ENCODE peak calls at places on chromosomes 16 and 17, in six cellular contexts. One of them, this sample, is unnamed.

GRCh38 chr16:29745126-29745852 is 501 bp downstream of the C16orf54 start:
- DNase-seq in GM12865: peak
- DNase-seq in AG04449: no peak
- DNase-seq in uterus: no peak
- DNase-seq in adrenal gland: no peak
- DNase-seq in mammary epithelial cell: no peak
- DNase-seq in this sample: peak

GRCh38 chr17:75404739-75405364 is 626 bp downstream of the GRB2 start:
- DNase-seq in GM12865: peak
- DNase-seq in AG04449: no peak
- DNase-seq in mammary epithelial cell: peak
- DNase-seq in uterus: peak
- DNase-seq in adrenal gland: peak
- DNase-seq in this sample: no peak

GRCh38 chr17:52157161-52157560 is 1.4 kb downstream of the CA10 start:
- DNase-seq in GM12865: no peak
- DNase-seq in AG04449: no peak
- DNase-seq in uterus: no peak
- DNase-seq in mammary epithelial cell: no peak
- DNase-seq in adrenal gland: no peak
- DNase-seq in this sample: no peak

GRCh38 chr16:85269165-85269564 is 156.9 kb upstream of the CIBAR2 start:
- DNase-seq in GM12865: no peak
- DNase-seq in adrenal gland: no peak
- DNase-seq in AG04449: no peak
- DNase-seq in mammary epithelial cell: no peak
- DNase-seq in uterus: no peak
- DNase-seq in this sample: no peak

GRCh38 chr17:39271546-39271945 is 45.8 kb upstream of the STAC2 start:
- DNase-seq in GM12865: no peak
- DNase-seq in AG04449: peak
- DNase-seq in uterus: no peak
- DNase-seq in adrenal gland: no peak
- DNase-seq in mammary epithelial cell: no peak
- DNase-seq in this sample: no peak

GRCh38 chr16:48321307-48322036 is 63.7 kb downstream of the SIAH1 start:
- DNase-seq in uterus: no peak
- DNase-seq in GM12865: no peak
- DNase-seq in AG04449: no peak
- DNase-seq in adrenal gland: no peak
- DNase-seq in mammary epithelial cell: peak
- DNase-seq in this sample: no peak

GRCh38 chr16:17238285-17239028 is 232.3 kb downstream of the XYLT1 start:
- DNase-seq in AG04449: no peak
- DNase-seq in mammary epithelial cell: no peak
- DNase-seq in GM12865: peak
- DNase-seq in uterus: no peak
- DNase-seq in adrenal gland: no peak
- DNase-seq in this sample: no peak

GRCh38 chr17:2707721-2708584 is 3.6 kb downstream of the CLUH start:
- DNase-seq in AG04449: no peak
- DNase-seq in uterus: peak
- DNase-seq in adrenal gland: peak
- DNase-seq in mammary epithelial cell: no peak
- DNase-seq in GM12865: no peak
- DNase-seq in this sample: no peak

GRCh38 chr16:66474750-66475199 is 47.7 kb downstream of the BEAN1 start:
- DNase-seq in uterus: no peak
- DNase-seq in AG04449: no peak
- DNase-seq in adrenal gland: no peak
- DNase-seq in GM12865: peak
- DNase-seq in mammary epithelial cell: no peak
- DNase-seq in this sample: peak

GRCh38 chr17:33651631-33652030 is 358.5 kb upstream of the ASIC2 start:
- DNase-seq in mammary epithelial cell: peak
- DNase-seq in GM12865: no peak
- DNase-seq in AG04449: no peak
- DNase-seq in uterus: no peak
- DNase-seq in adrenal gland: no peak
- DNase-seq in this sample: no peak

GRCh38 chr17:38507436-38507835 is 79.2 kb downstream of the ARHGAP23 start:
- DNase-seq in GM12865: no peak
- DNase-seq in adrenal gland: no peak
- DNase-seq in mammary epithelial cell: no peak
- DNase-seq in AG04449: no peak
- DNase-seq in uterus: no peak
- DNase-seq in this sample: no peak

GRCh38 chr16:68711421-68712139 is 25.5 kb upstream of the CDH1 start:
- DNase-seq in uterus: no peak
- DNase-seq in mammary epithelial cell: no peak
- DNase-seq in adrenal gland: peak
- DNase-seq in GM12865: peak
- DNase-seq in AG04449: no peak
- DNase-seq in this sample: peak

GRCh38 chr16:72886366-72886974 is 161.5 kb downstream of the ZFHX3 start:
- DNase-seq in AG04449: no peak
- DNase-seq in uterus: no peak
- DNase-seq in mammary epithelial cell: peak
- DNase-seq in GM12865: no peak
- DNase-seq in adrenal gland: no peak
- DNase-seq in this sample: no peak

GRCh38 chr17:70242781-70243437 is 73.6 kb downstream of the KCNJ2 start:
- DNase-seq in AG04449: no peak
- DNase-seq in GM12865: no peak
- DNase-seq in uterus: no peak
- DNase-seq in mammary epithelial cell: no peak
- DNase-seq in adrenal gland: no peak
- DNase-seq in this sample: no peak

GRCh38 chr16:4214215-4214621 is 27.7 kb downstream of the SRL start:
- DNase-seq in GM12865: no peak
- DNase-seq in adrenal gland: peak
- DNase-seq in mammary epithelial cell: peak
- DNase-seq in uterus: peak
- DNase-seq in AG04449: peak
- DNase-seq in this sample: no peak

GRCh38 chr17:63369233-63369632 is 76.9 kb downstream of the CYB561 start:
- DNase-seq in mammary epithelial cell: no peak
- DNase-seq in GM12865: no peak
- DNase-seq in uterus: no peak
- DNase-seq in adrenal gland: peak
- DNase-seq in AG04449: no peak
- DNase-seq in this sample: no peak

GRCh38 chr16:1487395-1488053 is 1.2 kb downstream of the PTX4 start:
- DNase-seq in AG04449: no peak
- DNase-seq in adrenal gland: no peak
- DNase-seq in GM12865: no peak
- DNase-seq in mammary epithelial cell: no peak
- DNase-seq in uterus: no peak
- DNase-seq in this sample: no peak

GRCh38 chr17:5630434-5630833 is 46.1 kb upstream of the NLRP1 start:
- DNase-seq in GM12865: no peak
- DNase-seq in adrenal gland: no peak
- DNase-seq in AG04449: peak
- DNase-seq in uterus: no peak
- DNase-seq in mammary epithelial cell: no peak
- DNase-seq in this sample: no peak

GRCh38 chr16:50401355-50401754 is 32.6 kb upstream of the BRD7 start:
- DNase-seq in adrenal gland: no peak
- DNase-seq in GM12865: no peak
- DNase-seq in uterus: no peak
- DNase-seq in mammary epithelial cell: no peak
- DNase-seq in AG04449: no peak
- DNase-seq in this sample: no peak

GRCh38 chr16:50400312-50400966 is 31.7 kb upstream of the BRD7 start:
- DNase-seq in uterus: no peak
- DNase-seq in mammary epithelial cell: no peak
- DNase-seq in GM12865: no peak
- DNase-seq in adrenal gland: no peak
- DNase-seq in AG04449: no peak
- DNase-seq in this sample: no peak

GRCh38 chr16:50402298-50402895 is 33.6 kb upstream of the BRD7 start:
- DNase-seq in AG04449: no peak
- DNase-seq in uterus: no peak
- DNase-seq in mammary epithelial cell: no peak
- DNase-seq in adrenal gland: no peak
- DNase-seq in GM12865: no peak
- DNase-seq in this sample: no peak

GRCh38 chr16:50400967-50401348 is 32.2 kb upstream of the BRD7 start:
- DNase-seq in mammary epithelial cell: no peak
- DNase-seq in adrenal gland: no peak
- DNase-seq in GM12865: no peak
- DNase-seq in uterus: no peak
- DNase-seq in AG04449: no peak
- DNase-seq in this sample: no peak

DNA sequence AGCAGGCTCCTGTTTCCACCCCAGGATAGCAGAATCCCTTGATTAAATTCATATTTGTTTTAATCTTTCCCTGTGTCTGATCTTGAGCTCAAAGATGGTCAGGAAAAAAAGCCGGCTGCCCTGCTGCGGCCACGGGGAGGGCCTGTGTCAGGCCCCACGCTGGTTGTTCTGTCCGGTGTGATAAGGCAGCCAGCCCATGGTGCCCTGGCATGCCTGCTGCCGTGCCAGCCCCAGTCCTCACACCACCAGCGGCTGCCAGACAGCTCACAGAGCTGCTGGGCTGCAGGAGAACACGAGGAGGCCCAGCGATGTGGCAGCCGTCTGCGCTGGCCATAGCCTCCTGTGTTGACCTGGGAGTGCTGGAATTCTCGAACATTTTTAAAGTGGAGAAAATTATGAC is 34.7 kb upstream of the BRD7 start:
- DNase-seq in uterus: no peak
- DNase-seq in AG04449: no peak
- DNase-seq in GM12865: no peak
- DNase-seq in adrenal gland: no peak
- DNase-seq in mammary epithelial cell: no peak
- DNase-seq in this sample: no peak
- TF ChIP-seq CTCF in uterus: no peak
- TF ChIP-seq CTCF in AG04449: no peak
- TF ChIP-seq CTCF in GM12865: no peak
- TF ChIP-seq CTCF in adrenal gland: no peak
- TF ChIP-seq CTCF in mammary epithelial cell: no peak
- TF ChIP-seq CTCF in this sample: no peak

GRCh38 chr16:27445502-27446175 is 43.7 kb downstream of the IL21R start:
- DNase-seq in adrenal gland: no peak
- DNase-seq in mammary epithelial cell: no peak
- DNase-seq in uterus: no peak
- DNase-seq in AG04449: no peak
- DNase-seq in GM12865: no peak
- DNase-seq in this sample: no peak
- TF ChIP-seq CTCF in adrenal gland: no peak
- TF ChIP-seq CTCF in mammary epithelial cell: peak
- TF ChIP-seq CTCF in uterus: no peak
- TF ChIP-seq CTCF in AG04449: no peak
- TF ChIP-seq CTCF in GM12865: no peak
- TF ChIP-seq CTCF in this sample: no peak

DNA sequence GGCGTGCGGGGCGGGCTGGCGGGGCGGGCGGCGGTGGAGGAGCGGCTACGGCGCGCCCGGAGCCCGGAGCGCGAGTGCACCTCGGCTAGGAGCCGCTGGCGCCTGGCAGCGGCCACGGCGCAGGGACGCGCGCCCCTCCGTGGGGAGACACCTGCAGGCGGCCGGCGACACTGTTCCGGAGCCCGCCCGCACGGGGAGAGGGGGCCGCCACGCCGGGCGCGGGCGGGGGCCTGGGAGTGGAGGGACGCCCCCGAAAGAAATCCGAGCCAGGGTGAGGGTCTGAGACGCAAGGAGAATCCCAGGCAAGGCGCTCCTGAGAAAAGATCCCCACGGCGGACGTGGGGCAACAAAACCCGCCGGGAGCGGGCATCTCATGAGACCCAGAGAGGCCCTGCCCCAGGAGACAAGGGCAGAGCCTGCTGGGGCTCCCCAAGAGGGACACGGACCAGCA is at the start of gene GSG1L:
- DNase-seq in uterus: no peak
- DNase-seq in GM12865: no peak
- DNase-seq in mammary epithelial cell: no peak
- DNase-seq in adrenal gland: no peak
- DNase-seq in AG04449: no peak
- DNase-seq in this sample: no peak
- TF ChIP-seq CTCF in uterus: no peak
- TF ChIP-seq CTCF in GM12865: no peak
- TF ChIP-seq CTCF in mammary epithelial cell: no peak
- TF ChIP-seq CTCF in adrenal gland: no peak
- TF ChIP-seq CTCF in AG04449: no peak
- TF ChIP-seq CTCF in this sample: peak

GRCh38 chr17:61631800-61632199 is 40.8 kb upstream of the NACA2 start:
- DNase-seq in mammary epithelial cell: no peak
- DNase-seq in adrenal gland: no peak
- DNase-seq in GM12865: no peak
- DNase-seq in AG04449: no peak
- DNase-seq in uterus: no peak
- DNase-seq in this sample: no peak

GRCh38 chr17:61624951-61625350 is 33.9 kb upstream of the NACA2 start:
- DNase-seq in GM12865: no peak
- DNase-seq in uterus: no peak
- DNase-seq in adrenal gland: no peak
- DNase-seq in AG04449: no peak
- DNase-seq in mammary epithelial cell: no peak
- DNase-seq in this sample: no peak

GRCh38 chr17:61625564-61625963 is 34.5 kb upstream of the NACA2 start:
- DNase-seq in AG04449: no peak
- DNase-seq in GM12865: no peak
- DNase-seq in adrenal gland: no peak
- DNase-seq in uterus: no peak
- DNase-seq in mammary epithelial cell: no peak
- DNase-seq in this sample: no peak

GRCh38 chr17:61627658-61628057 is 36.6 kb upstream of the NACA2 start:
- DNase-seq in GM12865: no peak
- DNase-seq in adrenal gland: no peak
- DNase-seq in uterus: no peak
- DNase-seq in AG04449: no peak
- DNase-seq in mammary epithelial cell: no peak
- DNase-seq in this sample: no peak

GRCh38 chr17:61627125-61627524 is 36.1 kb upstream of the NACA2 start:
- DNase-seq in mammary epithelial cell: no peak
- DNase-seq in GM12865: no peak
- DNase-seq in adrenal gland: no peak
- DNase-seq in AG04449: no peak
- DNase-seq in uterus: no peak
- DNase-seq in this sample: no peak
- TF ChIP-seq CTCF in mammary epithelial cell: no peak
- TF ChIP-seq CTCF in GM12865: no peak
- TF ChIP-seq CTCF in adrenal gland: no peak
- TF ChIP-seq CTCF in AG04449: no peak
- TF ChIP-seq CTCF in uterus: no peak
- TF ChIP-seq CTCF in this sample: no peak

This sample was measured in GM10248.